ENCODE peak calls at places on chromosomes 13 and 19, in ten cellular contexts. One of them, this sample, is unnamed.

GRCh38 chr19:44585371-44586141 is 27.8 kb upstream of the IGSF23 start:
- DNase-seq in CD4-positive, CD25-positive, alpha-beta regulatory T cell: no peak
- DNase-seq in COR-L47: no peak
- DNase-seq in smooth muscle cell of the brain vasculature: no peak
- DNase-seq in lung: no peak
- DNase-seq in frontal cortex: no peak
- DNase-seq in GM18507: no peak
- DNase-seq in mucosa of gallbladder: no peak
- DNase-seq in activated naive CD8-positive, alpha-beta T cell treated with anti-CD3 and anti-CD28 coated beads for 36 hours: no peak
- DNase-seq in mucosa of descending colon: peak
- DNase-seq in this sample: peak

GRCh38 chr13:28100149-28101121 is at the start of gene FLT3:
- DNase-seq in CD4-positive, CD25-positive, alpha-beta regulatory T cell: no peak
- DNase-seq in COR-L47: peak
- DNase-seq in smooth muscle cell of the brain vasculature: no peak
- DNase-seq in lung: no peak
- DNase-seq in frontal cortex: peak
- DNase-seq in GM18507: peak
- DNase-seq in mucosa of gallbladder: no peak
- DNase-seq in activated naive CD8-positive, alpha-beta T cell treated with anti-CD3 and anti-CD28 coated beads for 36 hours: peak
- DNase-seq in mucosa of descending colon: peak
- DNase-seq in this sample: peak

GRCh38 chr13:57680609-57681008 is 49.1 kb downstream of the PCDH17 start:
- DNase-seq in CD4-positive, CD25-positive, alpha-beta regulatory T cell: no peak
- DNase-seq in COR-L47: no peak
- DNase-seq in smooth muscle cell of the brain vasculature: no peak
- DNase-seq in lung: no peak
- DNase-seq in frontal cortex: no peak
- DNase-seq in GM18507: no peak
- DNase-seq in mucosa of gallbladder: no peak
- DNase-seq in activated naive CD8-positive, alpha-beta T cell treated with anti-CD3 and anti-CD28 coated beads for 36 hours: no peak
- DNase-seq in mucosa of descending colon: no peak
- DNase-seq in this sample: no peak

GRCh38 chr13:106349080-106349841 is 186.2 kb downstream of the EFNB2 start:
- DNase-seq in CD4-positive, CD25-positive, alpha-beta regulatory T cell: no peak
- DNase-seq in COR-L47: peak
- DNase-seq in smooth muscle cell of the brain vasculature: no peak
- DNase-seq in lung: peak
- DNase-seq in frontal cortex: peak
- DNase-seq in GM18507: no peak
- DNase-seq in mucosa of gallbladder: peak
- DNase-seq in activated naive CD8-positive, alpha-beta T cell treated with anti-CD3 and anti-CD28 coated beads for 36 hours: no peak
- DNase-seq in mucosa of descending colon: peak
- DNase-seq in this sample: peak

GRCh38 chr19:20513179-20513934 is 52.2 kb downstream of the ZNF737 start:
- DNase-seq in CD4-positive, CD25-positive, alpha-beta regulatory T cell: no peak
- DNase-seq in COR-L47: no peak
- DNase-seq in smooth muscle cell of the brain vasculature: no peak
- DNase-seq in lung: peak
- DNase-seq in frontal cortex: no peak
- DNase-seq in GM18507: no peak
- DNase-seq in mucosa of gallbladder: no peak
- DNase-seq in activated naive CD8-positive, alpha-beta T cell treated with anti-CD3 and anti-CD28 coated beads for 36 hours: no peak
- DNase-seq in mucosa of descending colon: no peak
- DNase-seq in this sample: no peak

GRCh38 chr19:6402834-6403608 is 10.1 kb upstream of the GTF2F1 start:
- DNase-seq in CD4-positive, CD25-positive, alpha-beta regulatory T cell: no peak
- DNase-seq in COR-L47: peak
- DNase-seq in smooth muscle cell of the brain vasculature: no peak
- DNase-seq in lung: no peak
- DNase-seq in frontal cortex: peak
- DNase-seq in GM18507: no peak
- DNase-seq in mucosa of gallbladder: no peak
- DNase-seq in activated naive CD8-positive, alpha-beta T cell treated with anti-CD3 and anti-CD28 coated beads for 36 hours: no peak
- DNase-seq in mucosa of descending colon: peak
- DNase-seq in this sample: no peak

GRCh38 chr13:24083141-24083540 is 77.4 kb upstream of the SPATA13 start:
- DNase-seq in CD4-positive, CD25-positive, alpha-beta regulatory T cell: no peak
- DNase-seq in COR-L47: no peak
- DNase-seq in smooth muscle cell of the brain vasculature: no peak
- DNase-seq in lung: no peak
- DNase-seq in frontal cortex: no peak
- DNase-seq in GM18507: no peak
- DNase-seq in mucosa of gallbladder: no peak
- DNase-seq in activated naive CD8-positive, alpha-beta T cell treated with anti-CD3 and anti-CD28 coated beads for 36 hours: no peak
- DNase-seq in mucosa of descending colon: no peak
- DNase-seq in this sample: no peak

GRCh38 chr19:55459950-55460657 is 1.3 kb downstream of the ISOC2 start:
- DNase-seq in CD4-positive, CD25-positive, alpha-beta regulatory T cell: no peak
- DNase-seq in COR-L47: no peak
- DNase-seq in smooth muscle cell of the brain vasculature: no peak
- DNase-seq in lung: no peak
- DNase-seq in frontal cortex: no peak
- DNase-seq in GM18507: no peak
- DNase-seq in mucosa of gallbladder: no peak
- DNase-seq in activated naive CD8-positive, alpha-beta T cell treated with anti-CD3 and anti-CD28 coated beads for 36 hours: no peak
- DNase-seq in mucosa of descending colon: peak
- DNase-seq in this sample: no peak

GRCh38 chr13:59776924-59777690 is 386.6 kb downstream of the DIAPH3 start:
- DNase-seq in CD4-positive, CD25-positive, alpha-beta regulatory T cell: no peak
- DNase-seq in COR-L47: no peak
- DNase-seq in smooth muscle cell of the brain vasculature: peak
- DNase-seq in lung: no peak
- DNase-seq in frontal cortex: no peak
- DNase-seq in GM18507: no peak
- DNase-seq in mucosa of gallbladder: no peak
- DNase-seq in activated naive CD8-positive, alpha-beta T cell treated with anti-CD3 and anti-CD28 coated beads for 36 hours: no peak
- DNase-seq in mucosa of descending colon: no peak
- DNase-seq in this sample: peak

GRCh38 chr19:41530761-41531301 is 45.1 kb upstream of the CEACAM21 start:
- DNase-seq in CD4-positive, CD25-positive, alpha-beta regulatory T cell: no peak
- DNase-seq in COR-L47: no peak
- DNase-seq in smooth muscle cell of the brain vasculature: no peak
- DNase-seq in lung: peak
- DNase-seq in frontal cortex: no peak
- DNase-seq in GM18507: no peak
- DNase-seq in mucosa of gallbladder: peak
- DNase-seq in activated naive CD8-positive, alpha-beta T cell treated with anti-CD3 and anti-CD28 coated beads for 36 hours: no peak
- DNase-seq in mucosa of descending colon: no peak
- DNase-seq in this sample: no peak

GRCh38 chr19:48698046-48698445 is 2.3 kb downstream of the FUT2 start:
- DNase-seq in CD4-positive, CD25-positive, alpha-beta regulatory T cell: no peak
- DNase-seq in COR-L47: no peak
- DNase-seq in smooth muscle cell of the brain vasculature: no peak
- DNase-seq in lung: peak
- DNase-seq in frontal cortex: no peak
- DNase-seq in GM18507: no peak
- DNase-seq in mucosa of gallbladder: peak
- DNase-seq in activated naive CD8-positive, alpha-beta T cell treated with anti-CD3 and anti-CD28 coated beads for 36 hours: no peak
- DNase-seq in mucosa of descending colon: peak
- DNase-seq in this sample: peak

GRCh38 chr13:99626461-99627082 is 125.3 kb downstream of the TM9SF2 start:
- DNase-seq in CD4-positive, CD25-positive, alpha-beta regulatory T cell: no peak
- DNase-seq in COR-L47: no peak
- DNase-seq in smooth muscle cell of the brain vasculature: no peak
- DNase-seq in lung: no peak
- DNase-seq in frontal cortex: no peak
- DNase-seq in GM18507: no peak
- DNase-seq in mucosa of gallbladder: no peak
- DNase-seq in activated naive CD8-positive, alpha-beta T cell treated with anti-CD3 and anti-CD28 coated beads for 36 hours: no peak
- DNase-seq in mucosa of descending colon: no peak
- DNase-seq in this sample: peak

GRCh38 chr19:18430417-18431144 is 7.4 kb downstream of the ISYNA1 start:
- DNase-seq in CD4-positive, CD25-positive, alpha-beta regulatory T cell: no peak
- DNase-seq in COR-L47: no peak
- DNase-seq in smooth muscle cell of the brain vasculature: no peak
- DNase-seq in lung: no peak
- DNase-seq in frontal cortex: no peak
- DNase-seq in GM18507: no peak
- DNase-seq in mucosa of gallbladder: no peak
- DNase-seq in activated naive CD8-positive, alpha-beta T cell treated with anti-CD3 and anti-CD28 coated beads for 36 hours: no peak
- DNase-seq in mucosa of descending colon: no peak
- DNase-seq in this sample: no peak

GRCh38 chr19:41646589-41647204 is 19.8 kb upstream of the CEACAM4 start:
- DNase-seq in CD4-positive, CD25-positive, alpha-beta regulatory T cell: no peak
- DNase-seq in COR-L47: no peak
- DNase-seq in smooth muscle cell of the brain vasculature: no peak
- DNase-seq in lung: no peak
- DNase-seq in frontal cortex: no peak
- DNase-seq in GM18507: no peak
- DNase-seq in mucosa of gallbladder: no peak
- DNase-seq in activated naive CD8-positive, alpha-beta T cell treated with anti-CD3 and anti-CD28 coated beads for 36 hours: peak
- DNase-seq in mucosa of descending colon: no peak
- DNase-seq in this sample: no peak

GRCh38 chr13:24361138-24361537 is 51.8 kb downstream of the C1QTNF9 start:
- DNase-seq in CD4-positive, CD25-positive, alpha-beta regulatory T cell: no peak
- DNase-seq in COR-L47: no peak
- DNase-seq in smooth muscle cell of the brain vasculature: no peak
- DNase-seq in lung: no peak
- DNase-seq in frontal cortex: no peak
- DNase-seq in GM18507: no peak
- DNase-seq in mucosa of gallbladder: no peak
- DNase-seq in activated naive CD8-positive, alpha-beta T cell treated with anti-CD3 and anti-CD28 coated beads for 36 hours: no peak
- DNase-seq in mucosa of descending colon: peak
- DNase-seq in this sample: no peak

This sample was measured in mammary epithelial cell.